ENCODE peak calls at places on chromosomes 5 and 9, in nine cellular contexts. B is cardiac fibroblast, W is upper lobe of right lung, I is iris pigment epithelial cell, A is GM23248, H is EL, T is NCI-H226, O is mammary epithelial cell, S is GM10248. F is an unnamed sample.

GRCh38 chr5:116897291-116897690 is 322.7 kb upstream of the SEMA6A start:
- DNase-seq in B (no peak), W (no peak), I (no peak), A (no peak), H (no peak), T (no peak), O (no peak), S (no peak), F (no peak)

GRCh38 chr9:131915181-131915580 is 164.5 kb downstream of the MED27 start:
- DNase-seq in B (peak), W (no peak), I (peak), A (peak), H (peak), T (no peak), O (no peak), S (no peak), F (no peak)

GRCh38 chr9:114174876-114175771 is 19.8 kb downstream of the COL27A1 start:
- DNase-seq in B (peak), W (no peak), I (peak), A (peak), H (peak), T (no peak), O (no peak), S (no peak), F (no peak)

GRCh38 chr5:171586436-171586835 is 167.0 kb downstream of the FGF18 start:
- DNase-seq in B (no peak), W (no peak), I (no peak), A (no peak), H (no peak), T (no peak), O (no peak), S (no peak), F (peak)

GRCh38 chr5:94849821-94850736 is 231.6 kb downstream of the SLF1 start:
- DNase-seq in B (peak), W (no peak), I (peak), A (peak), H (peak), T (peak), O (peak), S (peak), F (peak)

GRCh38 chr5:10233505-10233904 is 16.2 kb downstream of the ATPSCKMT start:
- DNase-seq in B (peak), W (peak), I (peak), A (peak), H (peak), T (no peak), O (peak), S (no peak), F (peak)

GRCh38 chr9:36894695-36895310 is 139.3 kb downstream of the PAX5 start:
- DNase-seq in B (no peak), W (no peak), I (no peak), A (no peak), H (no peak), T (no peak), O (no peak), S (no peak), F (no peak)

GRCh38 chr5:55173696-55174101 is 722 bp upstream of the CDC20B start:
- DNase-seq in B (no peak), W (no peak), I (no peak), A (no peak), H (no peak), T (no peak), O (no peak), S (no peak), F (no peak)

GRCh38 chr5:172427202-172427601 is 27.1 kb downstream of the SH3PXD2B start:
- DNase-seq in B (peak), W (no peak), I (no peak), A (peak), H (no peak), T (peak), O (no peak), S (no peak), F (no peak)

GRCh38 chr9:113687680-113688371 is 188.3 kb upstream of the ZNF618 start:
- DNase-seq in B (peak), W (peak), I (no peak), A (no peak), H (no peak), T (no peak), O (no peak), S (no peak), F (no peak)

GRCh38 chr5:10662661-10663245 is 98.3 kb downstream of the DAP start:
- DNase-seq in B (no peak), W (no peak), I (no peak), A (no peak), H (no peak), T (no peak), O (no peak), S (no peak), F (no peak)

GRCh38 chr5:143350790-143351603 is 52.5 kb downstream of the NR3C1 start:
- DNase-seq in B (peak), W (no peak), I (peak), A (peak), H (peak), T (peak), O (peak), S (no peak), F (peak)

GRCh38 chr5:142235050-142235797 is 89.6 kb downstream of the SPRY4 start:
- DNase-seq in B (peak), W (no peak), I (no peak), A (peak), H (no peak), T (no peak), O (peak), S (no peak), F (no peak)

GRCh38 chr5:58073246-58073645 is 386.6 kb downstream of the PLK2 start:
- DNase-seq in B (peak), W (no peak), I (peak), A (no peak), H (no peak), T (no peak), O (no peak), S (no peak), F (no peak)

GRCh38 chr5:33237471-33237870 is 203.3 kb upstream of the TARS1 start:
- DNase-seq in B (no peak), W (no peak), I (no peak), A (no peak), H (no peak), T (no peak), O (peak), S (no peak), F (no peak)

GRCh38 chr9:76528642-76529190 is 69.7 kb downstream of the GCNT1 start:
- DNase-seq in B (no peak), W (no peak), I (no peak), A (no peak), H (no peak), T (no peak), O (no peak), S (no peak), F (no peak)

GRCh38 chr9:127557466-127557869 is 54.6 kb upstream of the STXBP1 start:
- DNase-seq in B (no peak), W (no peak), I (no peak), A (peak), H (peak), T (peak), O (no peak), S (no peak), F (no peak)

GRCh38 chr5:1985781-1986180 is 103.1 kb upstream of the IRX4 start:
- DNase-seq in B (no peak), W (no peak), I (no peak), A (no peak), H (no peak), T (no peak), O (no peak), S (no peak), F (no peak)

GRCh38 chr9:108511200-108511756 is 344.5 kb downstream of the ACTL7B start:
- DNase-seq in B (peak), W (no peak), I (peak), A (peak), H (peak), T (peak), O (no peak), S (no peak), F (no peak)

GRCh38 chr5:61327761-61328753 is 4.0 kb upstream of the ZSWIM6 start:
- DNase-seq in B (peak), W (no peak), I (peak), A (peak), H (peak), T (peak), O (peak), S (peak), F (peak)

GRCh38 chr9:22657713-22658112 is 211.1 kb downstream of the DMRTA1 start:
- DNase-seq in B (no peak), W (no peak), I (no peak), A (peak), H (no peak), T (no peak), O (no peak), S (no peak), F (no peak)

GRCh38 chr5:88831856-88832255 is 51.1 kb downstream of the MEF2C start:
- DNase-seq in B (no peak), W (no peak), I (no peak), A (no peak), H (no peak), T (no peak), O (no peak), S (no peak), F (no peak)

GRCh38 chr5:141186897-141187512 is at the start of gene PCDHB9:
- DNase-seq in B (peak), W (no peak), I (peak), A (peak), H (peak), T (peak), O (peak), S (no peak), F (no peak)

GRCh38 chr9:34546102-34546833 is 23.5 kb upstream of the ENHO start:
- DNase-seq in B (no peak), W (peak), I (no peak), A (no peak), H (no peak), T (no peak), O (no peak), S (no peak), F (no peak)

GRCh38 chr9:114611516-114612271 is 603 bp downstream of the TMEM268 start:
- DNase-seq in B (peak), W (peak), I (peak), A (peak), H (peak), T (peak), O (peak), S (peak), F (peak)

GRCh38 chr5:154368041-154368800 is 77.6 kb upstream of the SAP30L start:
- DNase-seq in B (peak), W (no peak), I (peak), A (peak), H (peak), T (peak), O (peak), S (no peak), F (peak)

GRCh38 chr9:124001445-124001799 is 10.1 kb upstream of the LHX2 start:
- DNase-seq in B (no peak), W (no peak), I (no peak), A (no peak), H (no peak), T (no peak), O (no peak), S (no peak), F (no peak)

GRCh38 chr5:944992-945685 is 52.5 kb downstream of the TRIP13 start:
- DNase-seq in B (no peak), W (peak), I (no peak), A (no peak), H (no peak), T (no peak), O (no peak), S (no peak), F (no peak)

GRCh38 chr5:176784218-176785165 is 25.9 kb upstream of the UNC5A start:
- DNase-seq in B (peak), W (peak), I (peak), A (peak), H (peak), T (peak), O (peak), S (no peak), F (peak)

GRCh38 chr5:52842111-52842510 is 54.4 kb downstream of the ITGA1 start:
- DNase-seq in B (no peak), W (no peak), I (peak), A (peak), H (no peak), T (no peak), O (no peak), S (no peak), F (no peak)

GRCh38 chr5:112419050-112419595 is at the start of gene EPB41L4A:
- DNase-seq in B (peak), W (peak), I (no peak), A (peak), H (no peak), T (peak), O (peak), S (peak), F (peak)

GRCh38 chr5:160165137-160166068 is 46.2 kb upstream of the PWWP2A start:
- DNase-seq in B (peak), W (peak), I (peak), A (peak), H (peak), T (peak), O (peak), S (no peak), F (peak)

GRCh38 chr5:38598994-38599611 is 42.7 kb upstream of the LIFR start:
- DNase-seq in B (peak), W (no peak), I (peak), A (peak), H (peak), T (peak), O (peak), S (no peak), F (peak)

GRCh38 chr5:14208071-14209021 is 65.2 kb downstream of the TRIO start:
- DNase-seq in B (peak), W (no peak), I (peak), A (peak), H (peak), T (peak), O (peak), S (peak), F (no peak)

GRCh38 chr9:95752129-95752731 is 123.3 kb upstream of the ERCC6L2 start:
- DNase-seq in B (no peak), W (no peak), I (no peak), A (no peak), H (no peak), T (no peak), O (no peak), S (no peak), F (no peak)

GRCh38 chr5:112386716-112387115 is 32.4 kb downstream of the EPB41L4A start:
- DNase-seq in B (no peak), W (no peak), I (no peak), A (no peak), H (no peak), T (no peak), O (no peak), S (no peak), F (no peak)

GRCh38 chr5:177482359-177482795 is 8.9 kb upstream of the DBN1 start:
- DNase-seq in B (no peak), W (no peak), I (no peak), A (peak), H (no peak), T (no peak), O (no peak), S (no peak), F (no peak)

GRCh38 chr9:79706512-79706911 is 134.7 kb downstream of the TLE4 start:
- DNase-seq in B (no peak), W (no peak), I (no peak), A (no peak), H (no peak), T (no peak), O (no peak), S (no peak), F (no peak)

GRCh38 chr5:107705390-107706014 is 34.8 kb upstream of the EFNA5 start:
- DNase-seq in B (peak), W (no peak), I (peak), A (peak), H (peak), T (peak), O (peak), S (no peak), F (no peak)

F was measured in A549.